ENCODE peak calls at places on chromosome 19, in seven cellular contexts. D, U, O, Z, V, W and I are unnamed samples.

GRCh38 chr19:7461841-7462629 is 26.8 kb downstream of the PEX11G start:
- DNase-seq in Z (peak), V (no peak), D (no peak), O (no peak), U (no peak), W (no peak), I (no peak)

GRCh38 chr19:15944401-15944800 is 4.4 kb upstream of the OR10H4 start:
- DNase-seq in V (no peak), Z (no peak), W (no peak), U (no peak), D (no peak), O (no peak), I (no peak)

GRCh38 chr19:29551774-29552173 is 26.0 kb downstream of the VSTM2B start:
- DNase-seq in U (no peak), W (no peak), Z (no peak), V (no peak), O (no peak), D (no peak), I (no peak)

GRCh38 chr19:36604656-36605100 is 435 bp upstream of the ZNF382 start:
- DNase-seq in W (peak), O (peak), D (peak), U (peak), V (no peak), Z (peak), I (peak)

GRCh38 chr19:18156841-18157464 is 4.0 kb downstream of the PIK3R2 start:
- DNase-seq in U (peak), O (peak), D (peak), V (peak), Z (no peak), W (peak), I (no peak)

GRCh38 chr19:10432736-10433130 is 12.4 kb downstream of the PDE4A start:
- DNase-seq in O (no peak), W (no peak), D (no peak), U (no peak), Z (no peak), V (no peak), I (no peak)

GRCh38 chr19:55688422-55689218 is 13.6 kb downstream of the EPN1 start:
- DNase-seq in D (no peak), O (no peak), U (peak), V (no peak), Z (no peak), W (no peak), I (no peak)

GRCh38 chr19:34120846-34121639 is 51.3 kb upstream of the LSM14A start:
- DNase-seq in O (peak), Z (peak), W (no peak), U (peak), D (peak), V (peak), I (no peak)

GRCh38 chr19:30367421-30367820 is 4.8 kb upstream of the ZNF536 start:
- DNase-seq in Z (no peak), V (no peak), U (no peak), O (no peak), W (peak), D (no peak), I (no peak)

GRCh38 chr19:16180611-16181010 is 4.6 kb upstream of the FAM32A start:
- DNase-seq in W (no peak), D (peak), V (no peak), U (no peak), Z (peak), O (peak), I (no peak)

GRCh38 chr19:19606021-19606420 is 12.5 kb downstream of the PBX4 start:
- DNase-seq in U (no peak), Z (no peak), O (no peak), V (peak), W (no peak), D (no peak), I (no peak)

GRCh38 chr19:4456843-4457653 is 546 bp downstream of the UBXN6 start:
- DNase-seq in V (peak), D (peak), W (no peak), O (peak), U (peak), Z (peak), I (no peak)

GRCh38 chr19:10565028-10565566 is 713 bp downstream of the KRI1 start:
- DNase-seq in W (peak), V (peak), U (peak), Z (peak), O (peak), D (no peak), I (no peak)

GRCh38 chr19:10238172-10238783 is 7.1 kb upstream of the S1PR2 start:
- DNase-seq in V (no peak), D (peak), W (peak), O (peak), Z (no peak), U (peak), I (no peak)

GRCh38 chr19:47713046-47714021 is at the start of gene EHD2:
- DNase-seq in Z (peak), W (peak), U (peak), V (peak), D (peak), O (peak), I (peak)

GRCh38 chr19:46772170-46773017 is 16.0 kb downstream of the SLC1A5 start:
- DNase-seq in O (no peak), W (no peak), V (no peak), Z (no peak), D (no peak), U (no peak), I (no peak)

GRCh38 chr19:18802354-18802753 is 11.2 kb upstream of the COMP start:
- DNase-seq in D (no peak), O (no peak), W (no peak), U (no peak), V (no peak), Z (peak), I (no peak)

GRCh38 chr19:17121736-17122293 is 46.2 kb downstream of the MYO9B start:
- DNase-seq in Z (no peak), V (no peak), D (peak), U (no peak), W (no peak), O (peak), I (no peak)

GRCh38 chr19:58569191-58569942 is 3.8 kb downstream of the MZF1 start:
- DNase-seq in Z (no peak), D (no peak), V (no peak), W (peak), U (no peak), O (no peak), I (no peak)

GRCh38 chr19:4606921-4607678 is 32.2 kb upstream of the TNFAIP8L1 start:
- DNase-seq in Z (peak), W (no peak), D (peak), U (peak), O (peak), V (no peak), I (no peak)

GRCh38 chr19:39115105-39115847 is 10.3 kb upstream of the PAK4 start:
- DNase-seq in Z (no peak), U (no peak), V (no peak), D (no peak), O (no peak), W (no peak), I (no peak)

GRCh38 chr19:19319725-19320361 is 466 bp downstream of the SUGP1 start:
- DNase-seq in D (no peak), Z (no peak), U (no peak), O (no peak), W (no peak), V (no peak), I (no peak)

GRCh38 chr19:15195987-15196682 is 4.7 kb downstream of the NOTCH3 start:
- DNase-seq in D (no peak), O (peak), V (peak), Z (peak), W (no peak), U (no peak), I (no peak)

GRCh38 chr19:53991224-53992113 is at the start of gene CACNG6:
- DNase-seq in Z (peak), W (no peak), O (peak), D (peak), V (no peak), U (peak), I (no peak)

GRCh38 chr19:41909706-41910105 is 18.5 kb downstream of the ERFL start:
- DNase-seq in V (no peak), W (no peak), U (no peak), D (no peak), Z (no peak), O (no peak), I (no peak)

GRCh38 chr19:31235806-31236205 is 113.4 kb downstream of the TSHZ3 start:
- DNase-seq in U (no peak), W (no peak), D (no peak), O (no peak), Z (no peak), V (no peak), I (no peak)

GRCh38 chr19:17020380-17020779 is 6.2 kb downstream of the CPAMD8 start:
- DNase-seq in V (peak), O (peak), Z (no peak), D (no peak), U (no peak), W (no peak), I (no peak)

GRCh38 chr19:6126335-6126974 is 9.0 kb upstream of the ACSBG2 start:
- DNase-seq in V (peak), W (no peak), Z (peak), D (peak), U (no peak), O (peak), I (no peak)

GRCh38 chr19:49473868-49474544 is at the start of gene FLT3LG:
- DNase-seq in D (peak), W (peak), U (peak), Z (peak), V (peak), O (peak), I (peak)

GRCh38 chr19:536031-536880 is 4.7 kb downstream of the CDC34 start:
- DNase-seq in O (no peak), W (no peak), D (no peak), U (peak), V (no peak), Z (no peak), I (no peak)

GRCh38 chr19:39481229-39481545 is 549 bp downstream of the TIMM50 start:
- DNase-seq in D (no peak), V (no peak), O (peak), Z (no peak), W (no peak), U (no peak), I (no peak)

GRCh38 chr19:55133639-55134444 is 15.2 kb downstream of the TNNT1 start:
- DNase-seq in O (no peak), W (no peak), U (no peak), V (no peak), D (no peak), Z (no peak), I (no peak)

GRCh38 chr19:12611361-12611699 is 610 bp downstream of the ZNF791 start:
- DNase-seq in D (peak), V (peak), W (peak), Z (peak), U (peak), O (peak), I (peak)

GRCh38 chr19:18542936-18543813 is at the start of gene FKBP8:
- DNase-seq in W (peak), U (peak), D (peak), Z (peak), O (peak), V (peak), I (peak)

GRCh38 chr19:17303940-17304267 is 679 bp upstream of the ABHD8 start:
- DNase-seq in V (peak), Z (no peak), W (no peak), O (no peak), D (no peak), U (no peak), I (no peak)

GRCh38 chr19:30064776-30065494 is 122.9 kb downstream of the URI1 start:
- DNase-seq in D (no peak), O (no peak), W (no peak), Z (no peak), V (no peak), U (no peak), I (no peak)

GRCh38 chr19:11448410-11448809 is 13.0 kb downstream of the PRKCSH start:
- DNase-seq in D (no peak), V (no peak), Z (no peak), O (no peak), U (no peak), W (no peak), I (no peak)

GRCh38 chr19:55579766-55580621 is 654 bp downstream of the ZNF579 start:
- DNase-seq in Z (peak), V (no peak), W (no peak), O (peak), U (no peak), D (peak), I (no peak)

DNA sequence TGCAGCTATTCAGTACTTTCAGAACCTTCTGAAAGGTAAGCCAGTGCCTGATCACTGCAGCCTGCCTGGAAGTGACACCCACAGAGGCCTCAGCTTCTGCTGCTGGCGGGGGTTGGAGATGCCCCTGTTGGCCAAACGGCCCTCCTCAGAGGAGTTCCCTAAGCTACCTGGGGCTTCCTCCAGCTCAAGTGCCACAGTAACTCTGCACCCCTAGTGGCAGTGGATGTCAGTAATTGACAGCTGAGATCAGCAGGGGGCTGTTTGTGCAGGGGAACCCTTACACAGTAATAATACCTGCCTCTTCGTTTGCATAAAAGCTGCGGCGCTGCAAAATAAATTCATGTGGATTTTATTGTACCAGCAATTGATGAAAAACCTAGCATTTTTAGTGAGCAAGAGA is 28.9 kb downstream of the TDRD12 start:
- DNase-seq in W (no peak), U (no peak), V (peak), O (no peak), D (no peak), Z (peak), I (no peak)
- TF ChIP-seq CTCF in W (no peak), U (no peak), V (no peak), O (peak), D (no peak), Z (peak), I (no peak)

GRCh38 chr19:1601613-1602064 is 3.6 kb downstream of the UQCR11 start:
- DNase-seq in D (no peak), O (no peak), U (no peak), Z (no peak), V (no peak), W (no peak), I (no peak)
- TF ChIP-seq CTCF in D (peak), O (peak), U (no peak), Z (peak), V (peak), W (no peak), I (no peak)

GRCh38 chr19:45154064-45154827 is 6.5 kb downstream of the NKPD1 start:
- DNase-seq in D (peak), O (peak), V (peak), U (no peak), W (no peak), Z (no peak), I (no peak)
- TF ChIP-seq CTCF in D (no peak), O (peak), V (no peak), U (no peak), W (no peak), Z (no peak), I (no peak)

GRCh38 chr19:57240311-57241090 is at the start of gene ZNF805:
- DNase-seq in U (peak), O (peak), W (peak), Z (peak), V (peak), D (peak), I (peak)
- TF ChIP-seq CTCF in U (no peak), O (no peak), W (no peak), Z (no peak), V (no peak), D (peak), I (no peak)